ENCODE peak calls at places on chromosomes 3 and 15, in ten cellular contexts. Z is breast epithelium, V is brain microvascular endothelial cell, T is IMR-90, W is WERI-Rb-1, Y is mucosa of descending colon, C is BE2C, S is kidney, U is heart left ventricle, J is sigmoid colon. X is an unnamed sample.

GRCh38 chr3:129336093-129336706 is 57.5 kb downstream of the HMCES start:
- DNase-seq in Z (no peak), V (no peak), J (no peak), U (peak; percentile 19), Y (peak; percentile 20), T (no peak), S (peak; percentile 43), W (no peak), C (no peak), X (no peak)

GRCh38 chr3:87088984-87089841 is 98.3 kb upstream of the VGLL3 start:
- DNase-seq in S (peak; percentile 74), W (peak; percentile 33), Y (peak; percentile 52), U (peak; percentile 75), J (peak; percentile 89), V (peak; percentile 46), T (peak; percentile 71), C (peak; percentile 7), Z (peak; percentile 65), X (peak; percentile 12)

GRCh38 chr3:194749631-194750271 is 64.1 kb downstream of the FAM43A start:
- DNase-seq in Z (no peak), W (no peak), V (peak; percentile 38), U (no peak), C (no peak), T (no peak), S (no peak), Y (no peak), J (no peak), X (peak; percentile 52)

GRCh38 chr3:77348244-77348855 is 308.5 kb downstream of the ROBO2 start:
- DNase-seq in T (peak; percentile 6), Z (no peak), V (peak; percentile 53), S (no peak), C (peak; percentile 47), U (no peak), Y (no peak), J (no peak), W (peak; percentile 22), X (no peak)

GRCh38 chr3:185733980-185734724 is 90.7 kb downstream of the IGF2BP2 start:
- DNase-seq in J (no peak), C (peak; percentile 42), T (peak; percentile 89), U (no peak), V (peak; percentile 83), Z (peak; percentile 22), S (no peak), Y (no peak), W (peak; percentile 62), X (peak; percentile 79)

GRCh38 chr3:187064210-187065115 is 74.8 kb downstream of the RPL39L start:
- DNase-seq in V (no peak), Y (no peak), J (no peak), Z (no peak), C (no peak), U (no peak), S (no peak), W (peak; percentile 38), T (peak; percentile 17), X (no peak)

GRCh38 chr3:15805756-15806266 is 8.0 kb upstream of the ANKRD28 start:
- DNase-seq in S (no peak), Z (no peak), T (peak; percentile 89), C (no peak), Y (no peak), V (peak; percentile 52), J (no peak), W (no peak), U (no peak), X (no peak)

GRCh38 chr15:69094124-69095030 is 66.1 kb upstream of the GLCE start:
- DNase-seq in T (no peak), S (no peak), U (no peak), V (no peak), C (peak; percentile 45), J (no peak), Y (no peak), Z (no peak), W (no peak), X (no peak)

GRCh38 chr3:51675201-51675611 is 4.2 kb downstream of the TEX264 start:
- DNase-seq in U (no peak), C (no peak), Y (no peak), S (no peak), W (no peak), V (no peak), J (peak; percentile 5), Z (no peak), T (peak; percentile 60), X (no peak)

GRCh38 chr3:11074441-11074840 is 79.9 kb upstream of the HRH1 start:
- DNase-seq in Y (no peak), C (no peak), V (no peak), T (no peak), U (no peak), W (no peak), S (no peak), Z (no peak), J (no peak), X (no peak)

GRCh38 chr3:69823710-69824109 is 84.4 kb downstream of the MITF start:
- DNase-seq in Z (no peak), C (no peak), V (peak; percentile 2), J (no peak), W (no peak), U (no peak), S (no peak), T (peak; percentile 53), Y (no peak), X (no peak)

GRCh38 chr15:89665449-89666146 is 10.3 kb upstream of the KIF7 start:
- DNase-seq in V (peak; percentile 16), Y (peak; percentile 71), T (peak; percentile 59), Z (no peak), J (peak; percentile 81), S (peak; percentile 86), W (peak; percentile 56), U (peak; percentile 83), C (peak; percentile 71), X (peak; percentile 91)

GRCh38 chr3:78974181-78974770 is 793.5 kb downstream of the ROBO1 start:
- DNase-seq in Z (no peak), Y (no peak), W (no peak), T (peak; percentile 62), J (no peak), C (no peak), V (peak; percentile 56), S (no peak), U (no peak), X (no peak)

GRCh38 chr15:57133127-57133968 is 214.9 kb downstream of the TCF12 start:
- DNase-seq in W (peak; percentile 87), Z (no peak), V (no peak), S (peak; percentile 66), Y (no peak), C (peak; percentile 32), U (no peak), T (peak; percentile 34), J (no peak), X (no peak)

GRCh38 chr3:109257269-109257668 is 59.0 kb downstream of the DPPA2 start:
- DNase-seq in W (no peak), Y (no peak), V (peak; percentile 92), S (no peak), Z (no peak), J (no peak), C (no peak), T (peak; percentile 43), U (no peak), X (no peak)

GRCh38 chr3:59818-60217 is 136.7 kb upstream of the CHL1 start:
- DNase-seq in S (no peak), C (no peak), T (no peak), J (no peak), Y (no peak), W (no peak), U (no peak), V (no peak), Z (no peak), X (no peak)
- H3K4me3 ChIP-seq in S (no peak overlapping the region), C (no peak overlapping the region), T (no peak overlapping the region), J (no peak overlapping the region), Y (no peak overlapping the region), W (no peak overlapping the region), U (no peak overlapping the region), V (no peak overlapping the region), Z (no peak overlapping the region), X (no peak overlapping the region)

GRCh38 chr3:55405436-55405835 is 81.7 kb downstream of the WNT5A start:
- DNase-seq in Y (no peak), S (no peak), C (peak; percentile 32), T (peak; percentile 12), U (no peak), J (no peak), V (no peak), Z (no peak), W (peak; percentile 69), X (peak; percentile 52)

GRCh38 chr3:55407426-55407820 is 79.7 kb downstream of the WNT5A start:
- DNase-seq in T (no peak), W (no peak), Y (no peak), S (no peak), Z (no peak), J (no peak), V (no peak), C (no peak), U (no peak), X (no peak)

GRCh38 chr3:55409802-55410201 is 77.3 kb downstream of the WNT5A start:
- DNase-seq in U (no peak), J (no peak), S (no peak), Z (no peak), V (no peak), W (no peak), Y (no peak), T (peak; percentile 55), C (no peak), X (no peak)

GRCh38 chr3:55408193-55408826 is 78.8 kb downstream of the WNT5A start:
- DNase-seq in U (no peak), C (no peak), W (no peak), J (no peak), Y (no peak), T (peak; percentile 15), V (no peak), Z (no peak), S (no peak), X (no peak)

GRCh38 chr3:55406666-55407425 is 80.3 kb downstream of the WNT5A start:
- DNase-seq in U (no peak), C (no peak), S (no peak), J (no peak), T (peak; percentile 63), V (no peak), Y (no peak), W (no peak), Z (no peak), X (no peak)
- H3K36me3 ChIP-seq in U (no peaks in the 10 kb centered on the region), C (no peaks in the 10 kb centered on the region), S (no peaks in the 10 kb centered on the region), J (no peaks in the 10 kb centered on the region), T (no peaks in the 10 kb centered on the region), V (no peaks in the 10 kb centered on the region), Y (no peaks in the 10 kb centered on the region), W (no peaks in the 10 kb centered on the region), Z (no peaks in the 10 kb centered on the region), X (no peaks in the 10 kb centered on the region)

GRCh38 chr3:149554826-149555225 is 80.3 kb downstream of the TM4SF4 start:
- DNase-seq in W (no peak), Z (no peak), V (no peak), Y (no peak), S (no peak), T (peak; percentile 91), J (no peak), C (no peak), U (no peak), X (no peak)
- H3K4me3 ChIP-seq in W (no peak overlapping the region), Z (no peak overlapping the region), V (no peak overlapping the region), Y (no peak overlapping the region), S (no peak overlapping the region), T (no peak overlapping the region), J (no peak overlapping the region), C (no peak overlapping the region), U (no peak overlapping the region), X (no peak overlapping the region)

DNA sequence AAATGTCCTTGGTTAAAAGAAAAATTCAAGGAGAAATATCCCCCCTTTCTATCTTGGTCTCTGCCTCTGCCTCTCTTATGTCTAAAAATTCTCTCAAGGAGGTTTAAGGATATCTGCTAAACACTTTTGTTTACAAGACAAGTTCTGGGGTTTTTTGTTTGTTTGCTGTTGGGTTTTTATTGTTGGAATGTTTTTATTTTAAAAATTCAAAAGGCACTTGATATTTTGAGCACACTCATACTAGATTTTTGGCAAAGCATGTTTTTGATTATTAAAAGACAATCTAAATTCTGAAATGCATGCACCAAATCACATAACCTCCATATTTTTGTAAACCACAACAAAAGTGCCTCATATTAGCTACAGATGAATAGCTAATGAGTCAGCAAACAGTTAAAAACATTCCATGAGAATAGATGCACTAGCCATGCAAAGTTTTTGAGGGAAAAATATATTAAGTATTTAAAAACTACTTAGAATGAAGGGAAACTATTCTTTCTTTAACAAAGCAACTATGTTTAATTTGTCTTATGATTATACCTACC is 84.6 kb downstream of the ZBTB20 start:
- DNase-seq in Y (no peak), J (no peak), T (peak; percentile 52), U (no peak), C (no peak), V (no peak), W (no peak), Z (no peak), S (no peak), X (no peak)
- H3K36me3 ChIP-seq in Y (no peaks in the 10 kb centered on the region), J (no peaks in the 10 kb centered on the region), T (no peaks in the 10 kb centered on the region), U (no peaks in the 10 kb centered on the region), C (no peaks in the 10 kb centered on the region), V (no peaks in the 10 kb centered on the region), W (no peaks in the 10 kb centered on the region), Z (no peaks in the 10 kb centered on the region), S (no peaks in the 10 kb centered on the region), X (no peaks in the 10 kb centered on the region)